ENCODE peak calls at places on chromosomes 7 and 10, in six cellular contexts. S is GM23338, O is fibroblast of lung, L is mesendoderm, P is heart left ventricle, F is colonic mucosa. Y is an unnamed sample.

GRCh38 chr10:48658243-48658888 is 26.3 kb upstream of the WDFY4 start:
- DNase-seq in S (peak; percentile 88), O (peak; percentile 36), L (peak; percentile 83), P (peak; percentile 84), F (peak; percentile 76), Y (peak; percentile 41)

GRCh38 chr7:91683823-91684222 is 196.7 kb downstream of the MTERF1 start:
- DNase-seq in S (no peak), O (peak; percentile 89), L (no peak), P (no peak), F (no peak), Y (no peak)

GRCh38 chr7:70307544-70308106 is 709.4 kb downstream of the AUTS2 start:
- DNase-seq in S (no peak), O (no peak), L (no peak), P (no peak), F (no peak), Y (no peak)

GRCh38 chr7:20713792-20714191 is 72.9 kb downstream of the SP8 start:
- DNase-seq in S (peak; percentile 72), O (no peak), L (peak; percentile 60), P (no peak), F (no peak), Y (no peak)

GRCh38 chr7:28020302-28020940 is 160.2 kb downstream of the JAZF1 start:
- DNase-seq in S (peak; percentile 88), O (peak; percentile 65), L (peak; percentile 89), P (peak; percentile 75), F (peak; percentile 67), Y (peak; percentile 81)

GRCh38 chr7:136303162-136303561 is 326.0 kb upstream of the MTPN start:
- DNase-seq in S (no peak), O (peak; percentile 13), L (no peak), P (no peak), F (no peak), Y (no peak)

GRCh38 chr10:6385683-6386082 is 183.0 kb downstream of the PFKFB3 start:
- DNase-seq in S (no peak), O (peak; percentile 37), L (no peak), P (no peak), F (no peak), Y (no peak)

GRCh38 chr10:95976295-95977229 is 66.8 kb upstream of the CCNJ start:
- DNase-seq in S (no peak), O (no peak), L (no peak), P (no peak), F (peak; percentile 20), Y (no peak)

GRCh38 chr7:151345576-151345975 is 4.0 kb downstream of the NUB1 start:
- DNase-seq in S (no peak), O (no peak), L (no peak), P (no peak), F (no peak), Y (no peak)

GRCh38 chr10:62895058-62895457 is 78.9 kb upstream of the EGR2 start:
- DNase-seq in S (no peak), O (no peak), L (no peak), P (no peak), F (no peak), Y (no peak)

GRCh38 chr10:84226616-84227015 is 1.3 kb upstream of the LRIT2 start:
- DNase-seq in S (no peak), O (no peak), L (no peak), P (no peak), F (no peak), Y (no peak)

GRCh38 chr10:22997102-22997501 is 69.2 kb downstream of the ARMC3 start:
- DNase-seq in S (peak; percentile 50), O (peak; percentile 55), L (peak; percentile 50), P (no peak), F (no peak), Y (no peak)

GRCh38 chr10:10462116-10462515 is 555.6 kb upstream of the CELF2 start:
- DNase-seq in S (peak; percentile 14), O (no peak), L (peak; percentile 3), P (no peak), F (no peak), Y (no peak)

GRCh38 chr10:97865488-97865887 is 15.8 kb downstream of the GOLGA7B start:
- DNase-seq in S (no peak), O (no peak), L (no peak), P (no peak), F (no peak), Y (no peak)

GRCh38 chr7:84454174-84454959 is 259.8 kb upstream of the SEMA3A start:
- DNase-seq in S (no peak), O (no peak), L (no peak), P (no peak), F (no peak), Y (no peak)

GRCh38 chr7:29955799-29956476 is 33.7 kb downstream of the SCRN1 start:
- DNase-seq in S (no peak), O (no peak), L (no peak), P (no peak), F (no peak), Y (no peak)

GRCh38 chr10:62166331-62167154 is 102.1 kb downstream of the RTKN2 start:
- DNase-seq in S (no peak), O (no peak), L (no peak), P (no peak), F (no peak), Y (no peak)

GRCh38 chr10:11757452-11757819 is 15.3 kb downstream of the ECHDC3 start:
- DNase-seq in S (no peak), O (peak; percentile 88), L (no peak), P (no peak), F (peak; percentile 44), Y (no peak)

GRCh38 chr10:45624724-45625123 is 47.8 kb downstream of the ZFAND4 start:
- DNase-seq in S (no peak), O (no peak), L (no peak), P (no peak), F (no peak), Y (no peak)

GRCh38 chr7:90180649-90181048 is 26.4 kb downstream of the STEAP1 start:
- DNase-seq in S (no peak), O (no peak), L (no peak), P (no peak), F (no peak), Y (no peak)

GRCh38 chr10:28111712-28112111 is 112.8 kb upstream of the ODAD2 start:
- DNase-seq in S (no peak), O (peak; percentile 89), L (no peak), P (no peak), F (no peak), Y (no peak)

GRCh38 chr7:16430133-16430532 is 8.8 kb upstream of the CRPPA start:
- DNase-seq in S (no peak), O (peak; percentile 55), L (no peak), P (no peak), F (no peak), Y (no peak)

GRCh38 chr7:101815826-101816488 is 1.5 kb upstream of the CUX1 start:
- DNase-seq in S (peak; percentile 89), O (peak; percentile 79), L (peak; percentile 93), P (peak; percentile 88), F (peak; percentile 63), Y (no peak)

GRCh38 chr10:110434477-110435096 is 63.1 kb upstream of the DUSP5 start:
- DNase-seq in S (no peak), O (no peak), L (no peak), P (no peak), F (no peak), Y (no peak)

GRCh38 chr10:4686644-4686996 is 139.4 kb upstream of the AKR1E2 start:
- DNase-seq in S (no peak), O (peak; percentile 99), L (peak; percentile 50), P (no peak), F (no peak), Y (no peak)

GRCh38 chr10:28842321-28842720 is 165.0 kb downstream of the BAMBI start:
- DNase-seq in S (no peak), O (peak; percentile 93), L (no peak), P (no peak), F (no peak), Y (no peak)

GRCh38 chr7:148882668-148883232 is 1.3 kb downstream of the EZH2 start:
- DNase-seq in S (no peak), O (peak; percentile 6), L (no peak), P (no peak), F (peak; percentile 20), Y (peak; percentile 8)

GRCh38 chr7:101943889-101944605 is 126.6 kb downstream of the CUX1 start:
- DNase-seq in S (no peak), O (no peak), L (no peak), P (no peak), F (no peak), Y (no peak)

GRCh38 chr10:102090772-102091171 is 25.6 kb downstream of the HPS6 start:
- DNase-seq in S (no peak), O (peak; percentile 9), L (no peak), P (no peak), F (no peak), Y (no peak)

GRCh38 chr10:3293536-3294431 is 121.2 kb upstream of the PITRM1 start:
- DNase-seq in S (no peak), O (peak; percentile 67), L (no peak), P (no peak), F (no peak), Y (no peak)

DNA sequence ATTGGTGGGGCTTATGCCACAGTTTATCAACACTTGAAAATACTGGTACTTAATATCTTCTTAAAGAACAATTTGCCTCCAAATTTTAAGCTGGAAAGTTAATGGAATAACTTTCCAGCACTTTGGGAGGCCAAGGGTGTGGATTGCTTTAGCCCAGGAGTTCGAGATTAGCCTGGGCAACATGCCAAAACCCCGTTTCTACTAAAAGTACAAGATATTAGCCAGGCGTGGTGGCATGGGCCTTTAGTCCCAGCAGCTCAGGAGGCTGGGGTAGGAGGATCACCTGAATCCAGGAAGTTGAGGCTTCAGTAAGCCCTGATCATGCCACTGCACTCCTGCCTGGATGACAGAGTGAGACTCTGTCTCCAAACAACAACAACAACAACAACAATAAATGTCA is 56.0 kb downstream of the PRF1 start:
- DNase-seq in S (no peak), O (no peak), L (no peak), P (no peak), F (no peak), Y (no peak)
- H3K27me3 ChIP-seq in S (no peaks in the 10 kb centered on the region), O (peaks cover 5% of the 10 kb centered on the region), L (no peaks in the 10 kb centered on the region), P (no peaks in the 10 kb centered on the region), F (no peaks in the 10 kb centered on the region), Y (no peaks in the 10 kb centered on the region)

GRCh38 chr7:156928406-156928747 is 21.1 kb upstream of the NOM1 start:
- DNase-seq in S (no peak), O (no peak), L (no peak), P (no peak), F (no peak), Y (no peak)
- H3K27me3 ChIP-seq in S (no peaks in the 10 kb centered on the region), O (no peaks in the 10 kb centered on the region), L (no peaks in the 10 kb centered on the region), P (no peaks in the 10 kb centered on the region), F (no peaks in the 10 kb centered on the region), Y (no peaks in the 10 kb centered on the region)

DNA sequence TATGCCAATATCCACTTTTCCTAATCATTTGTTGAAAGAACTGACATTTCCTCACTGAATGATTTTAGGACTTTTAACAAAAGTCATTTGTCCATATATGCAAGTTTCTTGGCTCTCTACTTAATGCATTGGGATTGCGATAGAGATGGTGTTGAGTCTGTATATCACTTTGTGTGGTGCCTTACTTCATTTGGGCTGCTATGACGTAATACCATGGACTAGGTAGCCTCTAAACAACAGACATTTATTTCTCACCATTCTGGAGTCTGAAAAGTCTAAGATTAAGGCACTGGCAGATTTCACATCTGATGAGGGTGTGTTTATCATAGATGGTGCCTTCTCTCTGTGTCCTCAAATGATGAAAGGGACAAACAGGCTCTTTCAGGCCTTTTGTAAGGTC is 342.6 kb downstream of the DPP6 start:
- DNase-seq in S (no peak), O (no peak), L (no peak), P (no peak), F (no peak), Y (no peak)
- H3K27me3 ChIP-seq in S (no peaks in the 10 kb centered on the region), O (no peaks in the 10 kb centered on the region), L (no peaks in the 10 kb centered on the region), P (no peaks in the 10 kb centered on the region), F (no peaks in the 10 kb centered on the region), Y (no peaks in the 10 kb centered on the region)

GRCh38 chr10:125689955-125690569 is 7.1 kb upstream of the TEX36 start:
- DNase-seq in S (no peak), O (no peak), L (no peak), P (no peak), F (no peak), Y (no peak)
- H3K27me3 ChIP-seq in S (no peaks in the 10 kb centered on the region), O (no peaks in the 10 kb centered on the region), L (no peaks in the 10 kb centered on the region), P (no peaks in the 10 kb centered on the region), F (no peaks in the 10 kb centered on the region), Y (no peaks in the 10 kb centered on the region)

Y was measured in Panc1.